ENCODE peak calls at places on chromosomes 5 and 9, in seven cellular contexts. One of them, this sample, is unnamed.

GRCh38 chr9:76904661-76905457 is 1.1 kb downstream of the PRUNE2 start:
- DNase-seq in activated CD4-positive, alpha-beta memory T cell treated with anti-CD3 and anti-CD28 coated beads, Interleukin-2, amount 10 ng/mL, durations not matched to agents 7 days and 5 days: no peak
- DNase-seq in AG20443: no peak
- DNase-seq in cardiac septum: no peak
- DNase-seq in right cardiac atrium: no peak
- DNase-seq in stimulated activated CD8-positive, alpha-beta memory T cell treated with anti-CD3 and anti-CD28 coated beads, Interleukin-12 subunit alpha, Interleukin-12 subunit beta, amount 100 ng/mL, for 1 hour: no peak
- DNase-seq in A172: no peak
- DNase-seq in this sample: no peak

GRCh38 chr9:127862075-127863011 is 7.9 kb upstream of the ENG start:
- DNase-seq in A172: no peak
- DNase-seq in cardiac septum: peak
- DNase-seq in activated CD4-positive, alpha-beta memory T cell treated with anti-CD3 and anti-CD28 coated beads, Interleukin-2, amount 10 ng/mL, durations not matched to agents 7 days and 5 days: peak
- DNase-seq in stimulated activated CD8-positive, alpha-beta memory T cell treated with anti-CD3 and anti-CD28 coated beads, Interleukin-12 subunit alpha, Interleukin-12 subunit beta, amount 100 ng/mL, for 1 hour: peak
- DNase-seq in right cardiac atrium: peak
- DNase-seq in AG20443: no peak
- DNase-seq in this sample: peak

GRCh38 chr9:136803551-136804508 is 3.9 kb upstream of the RABL6 start:
- DNase-seq in stimulated activated CD8-positive, alpha-beta memory T cell treated with anti-CD3 and anti-CD28 coated beads, Interleukin-12 subunit alpha, Interleukin-12 subunit beta, amount 100 ng/mL, for 1 hour: no peak
- DNase-seq in right cardiac atrium: no peak
- DNase-seq in cardiac septum: no peak
- DNase-seq in AG20443: no peak
- DNase-seq in activated CD4-positive, alpha-beta memory T cell treated with anti-CD3 and anti-CD28 coated beads, Interleukin-2, amount 10 ng/mL, durations not matched to agents 7 days and 5 days: no peak
- DNase-seq in A172: no peak
- DNase-seq in this sample: no peak

GRCh38 chr9:715310-715709 is 126.2 kb upstream of the DMRT1 start:
- DNase-seq in cardiac septum: no peak
- DNase-seq in right cardiac atrium: no peak
- DNase-seq in AG20443: peak
- DNase-seq in activated CD4-positive, alpha-beta memory T cell treated with anti-CD3 and anti-CD28 coated beads, Interleukin-2, amount 10 ng/mL, durations not matched to agents 7 days and 5 days: no peak
- DNase-seq in stimulated activated CD8-positive, alpha-beta memory T cell treated with anti-CD3 and anti-CD28 coated beads, Interleukin-12 subunit alpha, Interleukin-12 subunit beta, amount 100 ng/mL, for 1 hour: no peak
- DNase-seq in A172: no peak
- DNase-seq in this sample: no peak

GRCh38 chr9:6827370-6827949 is 69.7 kb downstream of the KDM4C start:
- DNase-seq in AG20443: peak
- DNase-seq in activated CD4-positive, alpha-beta memory T cell treated with anti-CD3 and anti-CD28 coated beads, Interleukin-2, amount 10 ng/mL, durations not matched to agents 7 days and 5 days: peak
- DNase-seq in cardiac septum: no peak
- DNase-seq in stimulated activated CD8-positive, alpha-beta memory T cell treated with anti-CD3 and anti-CD28 coated beads, Interleukin-12 subunit alpha, Interleukin-12 subunit beta, amount 100 ng/mL, for 1 hour: no peak
- DNase-seq in right cardiac atrium: no peak
- DNase-seq in A172: peak
- DNase-seq in this sample: peak

GRCh38 chr5:150567031-150567680 is 59.2 kb downstream of the NDST1 start:
- DNase-seq in AG20443: peak
- DNase-seq in cardiac septum: no peak
- DNase-seq in stimulated activated CD8-positive, alpha-beta memory T cell treated with anti-CD3 and anti-CD28 coated beads, Interleukin-12 subunit alpha, Interleukin-12 subunit beta, amount 100 ng/mL, for 1 hour: no peak
- DNase-seq in A172: no peak
- DNase-seq in right cardiac atrium: no peak
- DNase-seq in activated CD4-positive, alpha-beta memory T cell treated with anti-CD3 and anti-CD28 coated beads, Interleukin-2, amount 10 ng/mL, durations not matched to agents 7 days and 5 days: no peak
- DNase-seq in this sample: no peak

GRCh38 chr5:29744618-29745017 is 1448.9 kb upstream of the CDH6 start:
- DNase-seq in activated CD4-positive, alpha-beta memory T cell treated with anti-CD3 and anti-CD28 coated beads, Interleukin-2, amount 10 ng/mL, durations not matched to agents 7 days and 5 days: no peak
- DNase-seq in AG20443: no peak
- DNase-seq in right cardiac atrium: no peak
- DNase-seq in stimulated activated CD8-positive, alpha-beta memory T cell treated with anti-CD3 and anti-CD28 coated beads, Interleukin-12 subunit alpha, Interleukin-12 subunit beta, amount 100 ng/mL, for 1 hour: no peak
- DNase-seq in A172: no peak
- DNase-seq in cardiac septum: no peak
- DNase-seq in this sample: no peak

GRCh38 chr9:95468791-95469190 is 48.0 kb downstream of the PTCH1 start:
- DNase-seq in AG20443: no peak
- DNase-seq in right cardiac atrium: no peak
- DNase-seq in A172: no peak
- DNase-seq in cardiac septum: peak
- DNase-seq in activated CD4-positive, alpha-beta memory T cell treated with anti-CD3 and anti-CD28 coated beads, Interleukin-2, amount 10 ng/mL, durations not matched to agents 7 days and 5 days: no peak
- DNase-seq in stimulated activated CD8-positive, alpha-beta memory T cell treated with anti-CD3 and anti-CD28 coated beads, Interleukin-12 subunit alpha, Interleukin-12 subunit beta, amount 100 ng/mL, for 1 hour: no peak
- DNase-seq in this sample: no peak

GRCh38 chr5:172420215-172420934 is 34.0 kb downstream of the SH3PXD2B start:
- DNase-seq in right cardiac atrium: peak
- DNase-seq in cardiac septum: no peak
- DNase-seq in stimulated activated CD8-positive, alpha-beta memory T cell treated with anti-CD3 and anti-CD28 coated beads, Interleukin-12 subunit alpha, Interleukin-12 subunit beta, amount 100 ng/mL, for 1 hour: no peak
- DNase-seq in AG20443: peak
- DNase-seq in A172: peak
- DNase-seq in activated CD4-positive, alpha-beta memory T cell treated with anti-CD3 and anti-CD28 coated beads, Interleukin-2, amount 10 ng/mL, durations not matched to agents 7 days and 5 days: peak
- DNase-seq in this sample: peak

GRCh38 chr5:178246736-178247135 is 14.1 kb upstream of the PHYKPL start:
- DNase-seq in A172: no peak
- DNase-seq in cardiac septum: no peak
- DNase-seq in right cardiac atrium: no peak
- DNase-seq in activated CD4-positive, alpha-beta memory T cell treated with anti-CD3 and anti-CD28 coated beads, Interleukin-2, amount 10 ng/mL, durations not matched to agents 7 days and 5 days: no peak
- DNase-seq in AG20443: no peak
- DNase-seq in stimulated activated CD8-positive, alpha-beta memory T cell treated with anti-CD3 and anti-CD28 coated beads, Interleukin-12 subunit alpha, Interleukin-12 subunit beta, amount 100 ng/mL, for 1 hour: no peak
- DNase-seq in this sample: no peak

GRCh38 chr5:164636456-164636855 is 1131.0 kb downstream of the MAT2B start:
- DNase-seq in right cardiac atrium: no peak
- DNase-seq in activated CD4-positive, alpha-beta memory T cell treated with anti-CD3 and anti-CD28 coated beads, Interleukin-2, amount 10 ng/mL, durations not matched to agents 7 days and 5 days: no peak
- DNase-seq in stimulated activated CD8-positive, alpha-beta memory T cell treated with anti-CD3 and anti-CD28 coated beads, Interleukin-12 subunit alpha, Interleukin-12 subunit beta, amount 100 ng/mL, for 1 hour: no peak
- DNase-seq in cardiac septum: no peak
- DNase-seq in A172: no peak
- DNase-seq in AG20443: no peak
- DNase-seq in this sample: no peak

GRCh38 chr5:73301208-73302088 is 128.5 kb downstream of the TMEM174 start:
- DNase-seq in AG20443: no peak
- DNase-seq in stimulated activated CD8-positive, alpha-beta memory T cell treated with anti-CD3 and anti-CD28 coated beads, Interleukin-12 subunit alpha, Interleukin-12 subunit beta, amount 100 ng/mL, for 1 hour: no peak
- DNase-seq in activated CD4-positive, alpha-beta memory T cell treated with anti-CD3 and anti-CD28 coated beads, Interleukin-2, amount 10 ng/mL, durations not matched to agents 7 days and 5 days: no peak
- DNase-seq in cardiac septum: no peak
- DNase-seq in A172: no peak
- DNase-seq in right cardiac atrium: no peak
- DNase-seq in this sample: no peak

GRCh38 chr9:35651964-35652828 is 1.5 kb upstream of the SIT1 start:
- DNase-seq in AG20443: no peak
- DNase-seq in stimulated activated CD8-positive, alpha-beta memory T cell treated with anti-CD3 and anti-CD28 coated beads, Interleukin-12 subunit alpha, Interleukin-12 subunit beta, amount 100 ng/mL, for 1 hour: no peak
- DNase-seq in right cardiac atrium: no peak
- DNase-seq in activated CD4-positive, alpha-beta memory T cell treated with anti-CD3 and anti-CD28 coated beads, Interleukin-2, amount 10 ng/mL, durations not matched to agents 7 days and 5 days: no peak
- DNase-seq in cardiac septum: peak
- DNase-seq in A172: no peak
- DNase-seq in this sample: no peak

GRCh38 chr5:14118551-14119320 is 24.4 kb upstream of the TRIO start:
- DNase-seq in A172: no peak
- DNase-seq in AG20443: no peak
- DNase-seq in activated CD4-positive, alpha-beta memory T cell treated with anti-CD3 and anti-CD28 coated beads, Interleukin-2, amount 10 ng/mL, durations not matched to agents 7 days and 5 days: no peak
- DNase-seq in stimulated activated CD8-positive, alpha-beta memory T cell treated with anti-CD3 and anti-CD28 coated beads, Interleukin-12 subunit alpha, Interleukin-12 subunit beta, amount 100 ng/mL, for 1 hour: no peak
- DNase-seq in cardiac septum: no peak
- DNase-seq in right cardiac atrium: peak
- DNase-seq in this sample: no peak

GRCh38 chr5:43634621-43635020 is 31.6 kb downstream of the NNT start:
- DNase-seq in stimulated activated CD8-positive, alpha-beta memory T cell treated with anti-CD3 and anti-CD28 coated beads, Interleukin-12 subunit alpha, Interleukin-12 subunit beta, amount 100 ng/mL, for 1 hour: no peak
- DNase-seq in activated CD4-positive, alpha-beta memory T cell treated with anti-CD3 and anti-CD28 coated beads, Interleukin-2, amount 10 ng/mL, durations not matched to agents 7 days and 5 days: no peak
- DNase-seq in right cardiac atrium: no peak
- DNase-seq in cardiac septum: no peak
- DNase-seq in AG20443: no peak
- DNase-seq in A172: no peak
- DNase-seq in this sample: no peak

GRCh38 chr5:14406554-14406849 is 175.1 kb upstream of the OTULINL start:
- DNase-seq in AG20443: peak
- DNase-seq in activated CD4-positive, alpha-beta memory T cell treated with anti-CD3 and anti-CD28 coated beads, Interleukin-2, amount 10 ng/mL, durations not matched to agents 7 days and 5 days: no peak
- DNase-seq in A172: peak
- DNase-seq in cardiac septum: no peak
- DNase-seq in stimulated activated CD8-positive, alpha-beta memory T cell treated with anti-CD3 and anti-CD28 coated beads, Interleukin-12 subunit alpha, Interleukin-12 subunit beta, amount 100 ng/mL, for 1 hour: no peak
- DNase-seq in right cardiac atrium: no peak
- DNase-seq in this sample: no peak

GRCh38 chr5:148156609-148157008 is 11.7 kb upstream of the SPINK14 start:
- DNase-seq in cardiac septum: no peak
- DNase-seq in AG20443: no peak
- DNase-seq in A172: no peak
- DNase-seq in activated CD4-positive, alpha-beta memory T cell treated with anti-CD3 and anti-CD28 coated beads, Interleukin-2, amount 10 ng/mL, durations not matched to agents 7 days and 5 days: no peak
- DNase-seq in right cardiac atrium: no peak
- DNase-seq in stimulated activated CD8-positive, alpha-beta memory T cell treated with anti-CD3 and anti-CD28 coated beads, Interleukin-12 subunit alpha, Interleukin-12 subunit beta, amount 100 ng/mL, for 1 hour: no peak
- DNase-seq in this sample: no peak

GRCh38 chr5:176401281-176402205 is 13.0 kb downstream of the HIGD2A start:
- DNase-seq in right cardiac atrium: peak
- DNase-seq in stimulated activated CD8-positive, alpha-beta memory T cell treated with anti-CD3 and anti-CD28 coated beads, Interleukin-12 subunit alpha, Interleukin-12 subunit beta, amount 100 ng/mL, for 1 hour: no peak
- DNase-seq in activated CD4-positive, alpha-beta memory T cell treated with anti-CD3 and anti-CD28 coated beads, Interleukin-2, amount 10 ng/mL, durations not matched to agents 7 days and 5 days: no peak
- DNase-seq in A172: no peak
- DNase-seq in AG20443: no peak
- DNase-seq in cardiac septum: no peak
- DNase-seq in this sample: no peak

GRCh38 chr9:125422853-125423252 is 161.2 kb downstream of the GAPVD1 start:
- DNase-seq in activated CD4-positive, alpha-beta memory T cell treated with anti-CD3 and anti-CD28 coated beads, Interleukin-2, amount 10 ng/mL, durations not matched to agents 7 days and 5 days: no peak
- DNase-seq in right cardiac atrium: no peak
- DNase-seq in A172: no peak
- DNase-seq in stimulated activated CD8-positive, alpha-beta memory T cell treated with anti-CD3 and anti-CD28 coated beads, Interleukin-12 subunit alpha, Interleukin-12 subunit beta, amount 100 ng/mL, for 1 hour: no peak
- DNase-seq in AG20443: no peak
- DNase-seq in cardiac septum: no peak
- DNase-seq in this sample: no peak

GRCh38 chr9:81526587-81526986 is 162.8 kb downstream of the TLE1 start:
- DNase-seq in stimulated activated CD8-positive, alpha-beta memory T cell treated with anti-CD3 and anti-CD28 coated beads, Interleukin-12 subunit alpha, Interleukin-12 subunit beta, amount 100 ng/mL, for 1 hour: no peak
- DNase-seq in AG20443: peak
- DNase-seq in activated CD4-positive, alpha-beta memory T cell treated with anti-CD3 and anti-CD28 coated beads, Interleukin-2, amount 10 ng/mL, durations not matched to agents 7 days and 5 days: no peak
- DNase-seq in right cardiac atrium: no peak
- DNase-seq in cardiac septum: no peak
- DNase-seq in A172: peak
- DNase-seq in this sample: no peak

GRCh38 chr5:172266676-172267092 is 16.9 kb downstream of the UBTD2 start:
- DNase-seq in AG20443: no peak
- DNase-seq in right cardiac atrium: no peak
- DNase-seq in cardiac septum: no peak
- DNase-seq in stimulated activated CD8-positive, alpha-beta memory T cell treated with anti-CD3 and anti-CD28 coated beads, Interleukin-12 subunit alpha, Interleukin-12 subunit beta, amount 100 ng/mL, for 1 hour: no peak
- DNase-seq in activated CD4-positive, alpha-beta memory T cell treated with anti-CD3 and anti-CD28 coated beads, Interleukin-2, amount 10 ng/mL, durations not matched to agents 7 days and 5 days: no peak
- DNase-seq in A172: no peak
- DNase-seq in this sample: no peak

GRCh38 chr5:156913719-156914370 is 49.2 kb downstream of the TIMD4 start:
- DNase-seq in cardiac septum: no peak
- DNase-seq in A172: no peak
- DNase-seq in activated CD4-positive, alpha-beta memory T cell treated with anti-CD3 and anti-CD28 coated beads, Interleukin-2, amount 10 ng/mL, durations not matched to agents 7 days and 5 days: peak
- DNase-seq in right cardiac atrium: no peak
- DNase-seq in stimulated activated CD8-positive, alpha-beta memory T cell treated with anti-CD3 and anti-CD28 coated beads, Interleukin-12 subunit alpha, Interleukin-12 subunit beta, amount 100 ng/mL, for 1 hour: no peak
- DNase-seq in AG20443: no peak
- DNase-seq in this sample: peak